ENCODE peak calls at places on chromosomes 6 and 20, in eight cellular contexts. K is choroid plexus epithelial cell, H is type B pancreatic cell, G is HepG2, S is mesothelial cell of epicardium, D is heart left ventricle, X is MCF 10A, C is RWPE1. J is an unnamed sample.

GRCh38 chr6:85459224-85459901 is 9.5 kb downstream of the NT5E start:
- DNase-seq in H (no peak), X (peak; percentile 50), G (no peak), D (no peak), S (no peak), K (peak; percentile 70), C (peak; percentile 32), J (no peak)

GRCh38 chr6:29590218-29590808 is 5.4 kb downstream of the OR2H2 start:
- DNase-seq in X (no peak), G (no peak), D (no peak), K (no peak), H (no peak), C (no peak), S (no peak), J (no peak)

GRCh38 chr6:40295251-40295949 is 291.8 kb downstream of the LRFN2 start:
- DNase-seq in D (no peak), X (no peak), G (no peak), S (no peak), H (no peak), K (no peak), C (no peak), J (no peak)

GRCh38 chr6:89941031-89941775 is 46.9 kb downstream of the GJA10 start:
- DNase-seq in C (no peak), X (no peak), K (peak; percentile 42), H (no peak), S (no peak), G (peak; percentile 77), D (no peak), J (no peak)

GRCh38 chr6:125792680-125793079 is 1.9 kb downstream of the NCOA7 start:
- DNase-seq in D (no peak), C (no peak), H (no peak), X (peak; percentile 62), G (no peak), S (no peak), K (peak; percentile 76), J (no peak)

GRCh38 chr6:38207371-38207770 is 387.8 kb downstream of the ZFAND3 start:
- DNase-seq in C (no peak), G (no peak), D (no peak), H (no peak), S (no peak), K (no peak), X (no peak), J (no peak)

GRCh38 chr6:30885481-30885998 is 1.2 kb downstream of the DDR1 start:
- DNase-seq in C (peak; percentile 46), S (no peak), D (no peak), X (peak; percentile 65), G (peak; percentile 70), K (peak; percentile 38), H (no peak), J (peak; percentile 59)

GRCh38 chr6:52728394-52728793 is 34.9 kb downstream of the GSTA2 start:
- DNase-seq in X (no peak), C (no peak), S (no peak), K (no peak), D (no peak), G (no peak), H (no peak), J (no peak)

GRCh38 chr6:128803911-128804310 is 79.0 kb upstream of the LAMA2 start:
- DNase-seq in X (peak; percentile 18), S (no peak), K (peak; percentile 72), H (no peak), C (no peak), G (no peak), D (no peak), J (no peak)

GRCh38 chr6:4296552-4296951 is 161.2 kb upstream of the ECI2 start:
- DNase-seq in X (no peak), D (no peak), C (no peak), G (no peak), K (no peak), H (no peak), S (no peak), J (no peak)

GRCh38 chr20:17957505-17958325 is 10.9 kb downstream of the SNX5 start:
- DNase-seq in S (no peak), D (no peak), C (no peak), K (peak; percentile 49), X (no peak), G (no peak), H (no peak), J (no peak)

GRCh38 chr6:88072462-88072861 is 24.8 kb downstream of the SPACA1 start:
- DNase-seq in K (no peak), H (no peak), S (no peak), D (no peak), X (no peak), C (peak; percentile 1), G (peak; percentile 13), J (no peak)

GRCh38 chr6:56640374-56640773 is 2.3 kb downstream of the DST start:
- DNase-seq in G (no peak), K (no peak), X (peak; percentile 77), C (no peak), H (no peak), D (no peak), S (no peak), J (no peak)

GRCh38 chr6:11393713-11394627 is 143.6 kb upstream of the TMEM170B start:
- DNase-seq in D (no peak), K (no peak), G (peak; percentile 54), X (no peak), H (no peak), S (no peak), C (no peak), J (no peak)

GRCh38 chr6:26272171-26272631 is 92.8 kb upstream of the BTN3A2 start:
- DNase-seq in K (peak; percentile 23), C (no peak), D (peak; percentile 38), G (no peak), H (peak; percentile 77), S (peak; percentile 28), X (peak; percentile 66), J (no peak)

GRCh38 chr6:7590918-7591302 is 912 bp downstream of the SNRNP48 start:
- DNase-seq in C (no peak), G (peak; percentile 30), D (peak; percentile 50), H (no peak), K (peak; percentile 17), S (no peak), X (peak; percentile 22), J (no peak)

GRCh38 chr20:62668441-62669027 is 26.2 kb downstream of the SLCO4A1 start:
- DNase-seq in K (peak; percentile 78), H (no peak), G (peak; percentile 82), C (peak; percentile 96), D (peak; percentile 68), S (peak; percentile 45), X (peak; percentile 73), J (peak; percentile 80)

GRCh38 chr6:21085206-21085605 is 508.3 kb upstream of the SOX4 start:
- DNase-seq in K (no peak), C (no peak), S (no peak), X (no peak), H (no peak), D (no peak), G (no peak), J (no peak)

GRCh38 chr20:39289316-39289715 is 327.2 kb downstream of the DHX35 start:
- DNase-seq in G (no peak), C (no peak), S (no peak), D (no peak), X (peak; percentile 8), K (no peak), H (no peak), J (peak; percentile 34)
- TF ChIP-seq CTCF in G (peak; percentile 46), C (no peak), S (no peak), D (no peak), X (peak; percentile 19), K (peak; percentile 18), H (peak; percentile 47), J (peak; percentile 53)

DNA sequence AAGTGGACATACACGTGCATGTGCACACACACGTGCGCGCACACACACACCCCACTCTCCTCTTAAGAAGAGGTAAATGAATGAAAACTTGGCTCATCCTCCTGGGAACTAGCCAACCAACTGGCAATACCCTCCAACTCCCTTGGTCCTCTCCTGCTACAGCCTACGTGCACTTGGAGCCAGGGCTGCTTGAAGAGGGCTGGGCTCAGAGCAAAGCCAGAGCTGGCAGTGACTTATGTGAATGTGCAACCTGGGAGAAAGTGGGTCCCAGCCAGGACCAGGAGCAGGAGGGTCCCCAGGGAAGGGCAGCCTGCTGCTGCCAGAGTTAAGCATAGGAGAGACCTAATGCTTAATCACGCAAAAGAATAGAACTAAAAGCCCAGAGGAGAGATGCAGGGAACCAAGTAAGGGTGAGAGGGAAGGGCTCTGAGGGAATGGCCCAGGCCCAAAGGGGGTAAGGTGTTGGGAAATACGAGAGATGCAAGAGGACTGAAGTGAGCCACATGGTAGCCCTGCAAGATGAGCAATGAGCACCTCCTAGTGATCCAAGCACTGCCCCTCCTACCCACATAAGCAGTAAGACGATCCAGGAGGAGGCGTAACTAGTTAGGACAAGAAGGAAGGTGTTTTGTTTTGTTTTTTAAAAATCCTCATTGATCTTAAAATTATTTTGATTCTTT is 24.7 kb downstream of the TRAF3IP2 start:
- DNase-seq in D (peak; percentile 45), G (no peak), K (no peak), S (no peak), X (peak; percentile 73), H (no peak), C (no peak), J (no peak)
- TF ChIP-seq CTCF in D (no peak), G (peak; percentile 32), K (peak; percentile 14), S (no peak), X (no peak), H (no peak), C (no peak), J (no peak)

DNA sequence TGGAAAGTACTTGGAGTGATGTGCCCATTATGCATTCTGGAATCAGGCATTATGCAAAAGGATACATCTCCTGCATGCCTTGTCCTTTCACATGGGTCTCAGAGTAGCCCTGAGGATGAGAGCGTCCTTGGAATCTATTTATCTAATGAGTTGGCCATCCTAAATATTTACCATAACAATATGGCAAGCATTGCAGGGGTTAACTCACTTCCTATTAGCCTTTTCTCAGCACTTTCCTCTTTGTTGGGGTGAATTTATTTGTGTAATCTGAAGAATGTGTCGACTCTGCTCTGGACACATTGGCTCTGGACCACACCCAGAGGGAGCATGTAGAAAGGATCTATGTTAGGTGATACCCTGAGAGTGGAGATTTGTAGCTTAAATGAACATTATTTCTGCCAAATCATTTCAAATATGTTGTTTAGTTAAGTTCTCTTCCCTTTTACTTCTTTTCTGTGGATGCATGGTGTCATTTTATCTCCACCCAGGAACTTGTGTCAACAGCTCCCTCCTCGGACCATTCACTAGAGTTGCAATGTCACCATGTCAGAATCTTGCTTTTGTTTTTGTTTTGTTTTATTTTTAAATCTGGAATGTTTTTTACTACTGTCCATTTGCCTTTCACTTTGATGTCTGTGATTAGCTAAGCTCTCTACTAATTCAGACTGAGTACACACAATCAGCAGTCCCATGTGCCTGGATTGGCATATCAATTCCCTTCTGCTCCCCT is 757.0 kb upstream of the MMS22L start:
- DNase-seq in H (no peak), X (peak; percentile 12), G (no peak), S (no peak), D (no peak), C (no peak), K (peak; percentile 19), J (no peak)
- TF ChIP-seq CTCF in H (peak; percentile 72), X (peak; percentile 49), G (no peak), S (no peak), D (no peak), C (no peak), K (peak; percentile 28), J (peak; percentile 31)

GRCh38 chr20:24494460-24494920 is 25.1 kb downstream of the SYNDIG1 start:
- DNase-seq in H (no peak), C (no peak), D (no peak), G (no peak), S (no peak), X (no peak), K (no peak), J (no peak)
- TF ChIP-seq CTCF in H (no peak), C (no peak), D (no peak), G (no peak), S (no peak), X (no peak), K (no peak), J (no peak)

GRCh38 chr6:98942263-98942803 is 5.4 kb downstream of the FBXL4 start:
- DNase-seq in X (no peak), D (no peak), G (peak; percentile 26), C (no peak), H (no peak), K (no peak), S (no peak), J (no peak)
- TF ChIP-seq CTCF in X (no peak), D (no peak), G (peak; percentile 14), C (no peak), H (peak; percentile 33), K (peak; percentile 8), S (no peak), J (no peak)